ENCODE peak calls at places on chromosome 19, in four cellular contexts. L is Daoy, G is GM04504, Q is GM23248. C is an unnamed sample.

GRCh38 chr19:42287017-42287825 is 14.7 kb upstream of the PRR19 start:
- DNase-seq in L (no peak), G (no peak), Q (no peak), C (no peak)

GRCh38 chr19:43776285-43776684 is 4.5 kb downstream of the KCNN4 start:
- DNase-seq in L (no peak), G (no peak), Q (no peak), C (no peak)

GRCh38 chr19:47446534-47447469 is 24.9 kb downstream of the SLC8A2 start:
- DNase-seq in L (peak), G (no peak), Q (peak), C (no peak)

GRCh38 chr19:52923782-52924593 is 760 bp upstream of the ZNF888 start:
- DNase-seq in L (peak), G (no peak), Q (peak), C (no peak)

GRCh38 chr19:9883231-9883758 is 48.2 kb downstream of the PIN1 start:
- DNase-seq in L (peak), G (no peak), Q (no peak), C (no peak)

GRCh38 chr19:38173324-38174041 is 50.5 kb downstream of the DPF1 start:
- DNase-seq in L (peak), G (peak), Q (peak), C (no peak)

GRCh38 chr19:3879656-3880055 is 829 bp upstream of the ATCAY start:
- DNase-seq in L (no peak), G (no peak), Q (no peak), C (no peak)

GRCh38 chr19:35268546-35269424 is at the start of gene USF2:
- DNase-seq in L (peak), G (peak), Q (peak), C (peak)

GRCh38 chr19:7829561-7830271 is at the start of gene EVI5L:
- DNase-seq in L (peak), G (peak), Q (peak), C (peak)

GRCh38 chr19:28618504-28618903 is 594.4 kb downstream of the UQCRFS1 start:
- DNase-seq in L (no peak), G (no peak), Q (no peak), C (no peak)

GRCh38 chr19:17244618-17245534 is 843 bp downstream of the NR2F6 start:
- DNase-seq in L (no peak), G (no peak), Q (peak), C (no peak)

GRCh38 chr19:35161434-35161743 is 6.9 kb downstream of the FXYD5 start:
- DNase-seq in L (no peak), G (no peak), Q (no peak), C (no peak)

GRCh38 chr19:24046550-24046949 is 40.4 kb upstream of the ZNF254 start:
- DNase-seq in L (no peak), G (no peak), Q (no peak), C (no peak)

GRCh38 chr19:10800488-10800887 is 35.5 kb downstream of the TMED1 start:
- DNase-seq in L (no peak), G (no peak), Q (no peak), C (no peak)

GRCh38 chr19:31639306-31639705 is 290.1 kb upstream of the TSHZ3 start:
- DNase-seq in L (peak), G (no peak), Q (no peak), C (no peak)

GRCh38 chr19:57242821-57243220 is 2.4 kb downstream of the ZNF805 start:
- DNase-seq in L (no peak), G (no peak), Q (no peak), C (no peak)

GRCh38 chr19:53509443-53509842 is 28.5 kb upstream of the ZNF331 start:
- DNase-seq in L (no peak), G (no peak), Q (no peak), C (no peak)

GRCh38 chr19:19652482-19653295 is 9.2 kb upstream of the GMIP start:
- DNase-seq in L (peak), G (no peak), Q (peak), C (no peak)

GRCh38 chr19:16076154-16076957 is at the start of gene TPM4:
- DNase-seq in L (peak), G (peak), Q (peak), C (peak)

GRCh38 chr19:30408734-30409301 is 36.6 kb downstream of the ZNF536 start:
- DNase-seq in L (no peak), G (no peak), Q (no peak), C (no peak)

GRCh38 chr19:29533578-29534544 is 8.1 kb downstream of the VSTM2B start:
- DNase-seq in L (no peak), G (no peak), Q (no peak), C (no peak)

GRCh38 chr19:1975081-1975480 is 34.1 kb downstream of the CSNK1G2 start:
- DNase-seq in L (no peak), G (no peak), Q (peak), C (no peak)

GRCh38 chr19:4695224-4695731 is 25.1 kb upstream of the MYDGF start:
- DNase-seq in L (no peak), G (no peak), Q (no peak), C (no peak)

GRCh38 chr19:44580366-44580895 is 32.9 kb upstream of the IGSF23 start:
- DNase-seq in L (no peak), G (no peak), Q (no peak), C (no peak)

GRCh38 chr19:47404334-47405196 is 14.8 kb downstream of the MEIS3 start:
- DNase-seq in L (no peak), G (no peak), Q (no peak), C (no peak)

GRCh38 chr19:38650911-38651584 is 3.6 kb downstream of the ACTN4 start:
- DNase-seq in L (peak), G (peak), Q (peak), C (no peak)